ENCODE peak calls at places on chromosome X, in four cellular contexts. Z is breast epithelium, C is brain microvascular endothelial cell, F is PC-3. N is an unnamed sample.
A peak's percentile ranks its signal among the peaks of the same experiment; 100 is the strongest.

GRCh38 chrX:40040686-40041461 is 56.9 kb downstream of the BCOR start:
- DNase-seq in Z (no peak), C (no peak), F (no peak), N (no peak)

GRCh38 chrX:71466979-71467523 is 65.9 kb upstream of the OGT start:
- DNase-seq in F (no peak), C (no peak), Z (no peak), N (no peak)

GRCh38 chrX:42704454-42704853 is 73.5 kb downstream of the PPP1R2C start:
- DNase-seq in C (peak; percentile 1), Z (no peak), F (no peak), N (no peak)

GRCh38 chrX:154719132-154719675 is 31.7 kb downstream of the GAB3 start:
- DNase-seq in F (peak; percentile 81), Z (no peak), C (peak; percentile 77), N (no peak)

GRCh38 chrX:10233173-10233572 is 76.4 kb downstream of the CLCN4 start:
- DNase-seq in C (no peak), Z (no peak), F (no peak), N (no peak)

GRCh38 chrX:139448996-139449395 is 81.5 kb upstream of the F9 start:
- DNase-seq in C (no peak), Z (no peak), F (peak; percentile 12), N (no peak)

GRCh38 chrX:141341743-141342142 is 99.4 kb upstream of the SPANXC start:
- DNase-seq in C (no peak), Z (no peak), F (no peak), N (no peak)

GRCh38 chrX:20412871-20413486 is 146.3 kb upstream of the RPS6KA3 start:
- DNase-seq in F (no peak), Z (no peak), C (no peak), N (no peak)

GRCh38 chrX:81202413-81202794 is 502 bp downstream of the SH3BGRL start:
- DNase-seq in F (no peak), Z (no peak), C (peak; percentile 9), N (no peak)

GRCh38 chrX:129996120-129996519 is 13.7 kb downstream of the BCORL1 start:
- DNase-seq in F (peak; percentile 61), Z (no peak), C (peak; percentile 10), N (no peak)

GRCh38 chrX:29890646-29891200 is 324.6 kb upstream of the MAGEB2 start:
- DNase-seq in F (no peak), Z (no peak), C (no peak), N (no peak)

GRCh38 chrX:38206036-38206435 is 14.6 kb downstream of the SRPX start:
- DNase-seq in Z (no peak), C (peak; percentile 41), F (no peak), N (no peak)

GRCh38 chrX:70979136-70979762 is 48.4 kb upstream of the SLC7A3 start:
- DNase-seq in F (peak; percentile 41), C (peak; percentile 55), Z (no peak), N (no peak)

GRCh38 chrX:15328131-15328530 is 7.2 kb downstream of the PIGA start:
- DNase-seq in F (no peak), Z (no peak), C (no peak), N (no peak)

GRCh38 chrX:12352922-12353321 is 214.6 kb downstream of the FRMPD4 start:
- DNase-seq in F (no peak), Z (no peak), C (no peak), N (no peak)

GRCh38 chrX:53684415-53685192 is 1.9 kb downstream of the HUWE1 start:
- DNase-seq in F (peak; percentile 7), Z (no peak), C (no peak), N (no peak)

GRCh38 chrX:120310861-120311631 is at the start of gene TMEM255A:
- DNase-seq in Z (no peak), C (no peak), F (no peak), N (peak; percentile 58)

GRCh38 chrX:45557390-45557789 is 356.7 kb upstream of the DIPK2B start:
- DNase-seq in C (no peak), Z (no peak), F (peak; percentile 43), N (no peak)

GRCh38 chrX:135411893-135412292 is 9.9 kb upstream of the SMIM10L2A start:
- DNase-seq in C (no peak), F (peak; percentile 61), Z (no peak), N (no peak)

GRCh38 chrX:18714910-18715309 is 7.5 kb downstream of the PPEF1 start:
- DNase-seq in C (no peak), Z (no peak), F (no peak), N (no peak)

GRCh38 chrX:130994671-130995070 is 63.5 kb upstream of the ARHGAP36 start:
- DNase-seq in F (peak; percentile 40), C (peak; percentile 20), Z (no peak), N (no peak)

DNA sequence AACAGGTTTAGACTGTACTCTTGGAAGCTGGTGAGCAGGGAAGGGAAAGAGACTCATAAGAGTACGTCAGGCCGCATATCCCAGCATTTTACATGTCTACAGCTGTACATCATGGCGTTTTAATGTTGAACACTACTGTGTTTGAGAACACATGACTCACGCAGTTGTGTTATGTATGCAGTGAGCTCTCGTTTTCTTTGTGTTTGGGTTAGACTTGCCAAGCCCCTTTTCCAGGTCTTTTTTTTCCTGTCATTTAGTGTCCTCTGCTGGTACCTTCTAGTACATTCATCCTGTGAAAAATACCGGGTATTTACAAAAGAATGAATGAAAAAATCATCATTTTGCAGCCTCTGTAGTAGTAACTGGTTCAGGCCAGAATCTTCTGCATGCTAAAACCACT is 35.3 kb downstream of the SMS start:
- DNase-seq in Z (no peak), F (peak; percentile 66), C (peak; percentile 47), N (no peak)
- TF ChIP-seq CTCF in Z (peak; percentile 15), F (peak; percentile 65), C (peak; percentile 25), N (no peak)

GRCh38 chrX:43939187-43939926 is 33.8 kb downstream of the NDP start:
- DNase-seq in Z (no peak), C (no peak), F (peak; percentile 36), N (no peak)
- TF ChIP-seq CTCF in Z (no peak), C (no peak), F (peak; percentile 46), N (peak; percentile 23)

GRCh38 chrX:114959729-114960128 is 57.7 kb downstream of the IL13RA2 start:
- DNase-seq in C (no peak), Z (no peak), F (peak; percentile 52), N (no peak)
- TF ChIP-seq CTCF in C (peak; percentile 15), Z (peak; percentile 41), F (peak; percentile 68), N (peak; percentile 45)

GRCh38 chrX:69493766-69494165 is 10.4 kb upstream of the NALF2 start:
- DNase-seq in F (peak; percentile 22), Z (no peak), C (no peak), N (no peak)

GRCh38 chrX:69489625-69490024 is 14.5 kb upstream of the NALF2 start:
- DNase-seq in F (no peak), C (no peak), Z (no peak), N (no peak)

GRCh38 chrX:69496143-69496542 is 8.0 kb upstream of the NALF2 start:
- DNase-seq in F (no peak), C (no peak), Z (no peak), N (no peak)

DNA sequence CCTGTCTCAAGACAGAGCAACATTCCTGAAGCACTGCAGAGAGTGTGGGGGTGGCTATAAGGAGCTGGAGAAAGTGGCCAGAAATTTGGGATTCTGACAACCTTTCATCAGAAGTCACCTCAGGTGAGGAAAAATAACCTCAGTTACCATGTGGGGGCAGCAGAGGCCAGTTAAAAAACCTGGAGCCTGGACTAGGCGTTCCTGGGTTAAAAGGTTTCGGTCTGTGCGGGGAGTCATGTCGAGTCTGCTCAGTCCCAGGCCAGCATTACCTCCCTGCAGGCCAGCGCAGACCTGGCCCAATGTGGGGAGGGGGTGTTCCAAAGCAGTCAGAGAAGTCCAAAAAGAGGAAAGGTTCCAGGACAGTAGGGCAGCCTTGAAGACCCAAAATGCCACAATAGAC is 10.9 kb upstream of the NALF2 start:
- DNase-seq in F (peak; percentile 53), C (no peak), Z (no peak), N (no peak)
- TF ChIP-seq CTCF in F (peak; percentile 59), C (peak; percentile 42), Z (peak; percentile 45), N (peak; percentile 43)

DNA sequence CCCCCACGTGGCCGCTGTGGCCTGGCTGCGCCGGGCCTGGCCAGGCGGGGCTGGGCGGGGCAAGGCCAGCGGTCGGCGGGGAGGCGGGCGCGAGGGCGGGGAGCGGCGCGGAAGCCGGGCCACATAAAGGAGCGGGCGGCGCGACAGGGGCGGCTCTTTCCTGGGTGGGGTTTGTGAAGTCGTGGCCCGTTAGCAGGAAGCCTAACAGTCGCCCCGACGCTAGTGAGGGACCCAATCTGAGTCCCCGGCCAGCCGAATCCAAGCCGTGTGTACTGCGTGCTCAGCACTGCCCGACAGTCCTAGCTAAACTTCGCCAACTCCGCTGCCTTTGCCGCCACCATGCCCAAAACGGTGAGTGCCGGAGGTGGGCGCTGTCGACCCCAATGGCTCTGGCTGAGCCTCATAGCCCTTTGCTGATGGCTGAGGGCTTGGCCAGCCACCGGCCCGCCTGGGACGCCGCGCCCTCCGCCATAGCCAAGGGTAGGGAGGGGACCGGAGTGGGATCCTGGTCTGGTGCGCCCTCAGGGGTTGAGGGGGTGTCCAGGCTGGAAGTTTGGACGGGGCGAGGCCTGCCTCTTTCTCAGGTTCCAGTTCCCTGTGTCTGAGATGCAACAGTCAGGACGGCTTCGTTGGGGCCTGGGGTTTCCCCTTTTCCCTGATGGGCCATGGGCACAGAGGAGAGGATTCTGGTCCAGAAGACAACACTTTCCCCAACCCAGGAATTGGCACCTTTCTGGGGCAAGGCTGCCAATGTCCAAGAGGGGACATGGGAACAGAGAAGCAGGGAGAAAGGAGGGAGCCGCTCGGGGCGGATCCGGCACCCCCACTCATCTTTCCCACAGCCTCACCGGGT is at the start of gene MSN:
- DNase-seq in Z (peak; percentile 57), C (peak; percentile 31), F (peak; percentile 66), N (peak; percentile 67)
- TF ChIP-seq CTCF in Z (no peak), C (peak; percentile 47), F (peak; percentile 13), N (no peak)

DNA sequence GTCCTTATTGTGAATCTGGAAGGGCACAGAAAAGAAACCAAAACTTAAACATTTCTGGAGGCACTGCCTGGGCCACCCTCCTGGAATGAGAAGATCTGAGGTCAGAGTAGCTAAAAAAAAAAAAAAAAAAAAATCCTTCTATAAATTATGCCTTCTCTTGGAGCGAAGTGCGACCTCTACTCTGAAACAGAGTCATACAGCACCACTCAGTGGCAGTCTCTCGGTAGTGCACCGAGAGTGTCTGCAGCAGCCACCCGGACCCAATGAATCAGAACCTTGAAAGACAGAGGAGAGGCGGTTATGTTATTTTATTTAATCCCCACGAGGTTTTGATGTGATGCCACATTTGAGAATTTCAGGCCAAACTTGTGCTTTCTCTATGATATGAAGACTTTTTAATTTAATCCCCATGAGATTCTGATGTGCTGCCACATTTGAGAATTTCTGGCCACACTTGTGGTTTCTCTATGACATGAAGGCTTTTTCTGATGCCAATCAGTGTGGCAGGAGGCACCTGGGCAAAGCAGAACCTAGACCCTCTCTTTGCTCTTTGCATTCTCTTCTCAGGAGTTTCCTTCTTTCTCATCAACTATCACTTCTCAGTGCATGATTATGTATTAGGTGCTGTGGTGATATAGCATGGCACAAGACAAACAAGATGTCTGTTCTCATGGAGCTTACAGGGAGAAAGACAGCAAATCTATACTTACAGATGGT is 5.6 kb upstream of the CT47C1 start:
- DNase-seq in C (peak; percentile 43), Z (peak; percentile 26), F (peak; percentile 82), N (peak; percentile 62)
- TF ChIP-seq CTCF in C (peak; percentile 76), Z (peak; percentile 48), F (peak; percentile 83), N (peak; percentile 72)

GRCh38 chrX:114046695-114047279 is 537.1 kb upstream of the HTR2C start:
- DNase-seq in F (no peak), Z (no peak), C (no peak), N (no peak)
- TF ChIP-seq CTCF in F (no peak), Z (no peak), C (no peak), N (no peak)